ENCODE peak calls at places on chromosome 11, in six cellular contexts. One of them, this sample, is unnamed.

GRCh38 chr11:76638267-76639197 is 32.0 kb downstream of the LRRC32 start:
- DNase-seq in T-helper 9 cell: no peak
- DNase-seq in RPMI7951: no peak
- DNase-seq in stimulated activated CD4-positive, alpha-beta T cell treated with anti-CD3 and anti-CD28 coated beads, TNF-alpha, amount 100 ng/mL, for 1 hour: no peak
- DNase-seq in fibroblast of mammary gland: no peak
- DNase-seq in naive thymus-derived CD8-positive, alpha-beta T cell: no peak
- DNase-seq in this sample: no peak

GRCh38 chr11:12755510-12755909 is 81.3 kb downstream of the TEAD1 start:
- DNase-seq in T-helper 9 cell: no peak
- DNase-seq in fibroblast of mammary gland: peak
- DNase-seq in RPMI7951: peak
- DNase-seq in stimulated activated CD4-positive, alpha-beta T cell treated with anti-CD3 and anti-CD28 coated beads, TNF-alpha, amount 100 ng/mL, for 1 hour: no peak
- DNase-seq in naive thymus-derived CD8-positive, alpha-beta T cell: no peak
- DNase-seq in this sample: no peak

GRCh38 chr11:66718320-66718971 is 10.6 kb downstream of the SPTBN2 start:
- DNase-seq in fibroblast of mammary gland: no peak
- DNase-seq in stimulated activated CD4-positive, alpha-beta T cell treated with anti-CD3 and anti-CD28 coated beads, TNF-alpha, amount 100 ng/mL, for 1 hour: no peak
- DNase-seq in naive thymus-derived CD8-positive, alpha-beta T cell: no peak
- DNase-seq in T-helper 9 cell: no peak
- DNase-seq in RPMI7951: no peak
- DNase-seq in this sample: no peak

GRCh38 chr11:9765320-9766101 is 101.6 kb downstream of the SWAP70 start:
- DNase-seq in T-helper 9 cell: no peak
- DNase-seq in stimulated activated CD4-positive, alpha-beta T cell treated with anti-CD3 and anti-CD28 coated beads, TNF-alpha, amount 100 ng/mL, for 1 hour: no peak
- DNase-seq in naive thymus-derived CD8-positive, alpha-beta T cell: no peak
- DNase-seq in RPMI7951: peak
- DNase-seq in fibroblast of mammary gland: peak
- DNase-seq in this sample: no peak

GRCh38 chr11:121909571-121909970 is 206.4 kb downstream of the BLID start:
- DNase-seq in T-helper 9 cell: no peak
- DNase-seq in fibroblast of mammary gland: peak
- DNase-seq in stimulated activated CD4-positive, alpha-beta T cell treated with anti-CD3 and anti-CD28 coated beads, TNF-alpha, amount 100 ng/mL, for 1 hour: no peak
- DNase-seq in RPMI7951: peak
- DNase-seq in naive thymus-derived CD8-positive, alpha-beta T cell: no peak
- DNase-seq in this sample: no peak

GRCh38 chr11:14414470-14415461 is 55.8 kb upstream of the RRAS2 start:
- DNase-seq in naive thymus-derived CD8-positive, alpha-beta T cell: peak
- DNase-seq in fibroblast of mammary gland: peak
- DNase-seq in T-helper 9 cell: peak
- DNase-seq in RPMI7951: peak
- DNase-seq in stimulated activated CD4-positive, alpha-beta T cell treated with anti-CD3 and anti-CD28 coated beads, TNF-alpha, amount 100 ng/mL, for 1 hour: peak
- DNase-seq in this sample: peak

GRCh38 chr11:46640034-46640788 is 22.9 kb downstream of the ATG13 start:
- DNase-seq in T-helper 9 cell: no peak
- DNase-seq in RPMI7951: no peak
- DNase-seq in stimulated activated CD4-positive, alpha-beta T cell treated with anti-CD3 and anti-CD28 coated beads, TNF-alpha, amount 100 ng/mL, for 1 hour: no peak
- DNase-seq in naive thymus-derived CD8-positive, alpha-beta T cell: no peak
- DNase-seq in fibroblast of mammary gland: no peak
- DNase-seq in this sample: no peak

GRCh38 chr11:31641477-31642062 is 132.0 kb downstream of the ELP4 start:
- DNase-seq in RPMI7951: peak
- DNase-seq in naive thymus-derived CD8-positive, alpha-beta T cell: no peak
- DNase-seq in fibroblast of mammary gland: peak
- DNase-seq in stimulated activated CD4-positive, alpha-beta T cell treated with anti-CD3 and anti-CD28 coated beads, TNF-alpha, amount 100 ng/mL, for 1 hour: no peak
- DNase-seq in T-helper 9 cell: no peak
- DNase-seq in this sample: no peak

GRCh38 chr11:21412652-21413383 is 743.4 kb downstream of the NELL1 start:
- DNase-seq in RPMI7951: no peak
- DNase-seq in T-helper 9 cell: no peak
- DNase-seq in fibroblast of mammary gland: no peak
- DNase-seq in naive thymus-derived CD8-positive, alpha-beta T cell: no peak
- DNase-seq in stimulated activated CD4-positive, alpha-beta T cell treated with anti-CD3 and anti-CD28 coated beads, TNF-alpha, amount 100 ng/mL, for 1 hour: no peak
- DNase-seq in this sample: no peak

GRCh38 chr11:37320921-37321320 is 722.9 kb upstream of the RAG2 start:
- DNase-seq in naive thymus-derived CD8-positive, alpha-beta T cell: no peak
- DNase-seq in RPMI7951: no peak
- DNase-seq in T-helper 9 cell: no peak
- DNase-seq in stimulated activated CD4-positive, alpha-beta T cell treated with anti-CD3 and anti-CD28 coated beads, TNF-alpha, amount 100 ng/mL, for 1 hour: no peak
- DNase-seq in fibroblast of mammary gland: no peak
- DNase-seq in this sample: no peak

This sample was measured in activated gamma-delta T cell treated with Interleukin-2 at 50 U/mL for 16 hours.